ENCODE peak calls at places on chromosomes 6 and 20, in four cellular contexts. One of them, this sample, is unnamed. For H3K27me3 and H3K36me3, the result is how much of the 10 kb centered on the place peaks cover.

GRCh38 chr6:72783035-72783434 is 161.2 kb downstream of the KCNQ5 start:
- DNase-seq in testis: no peak
- DNase-seq in heart left ventricle: no peak
- DNase-seq in astrocyte: no peak
- DNase-seq in this sample: no peak

GRCh38 chr20:25100914-25101313 is 19.0 kb upstream of the VSX1 start:
- DNase-seq in testis: no peak
- DNase-seq in heart left ventricle: no peak
- DNase-seq in astrocyte: no peak
- DNase-seq in this sample: no peak

GRCh38 chr20:3068075-3068474 is 3.3 kb upstream of the OXT start:
- DNase-seq in testis: no peak
- DNase-seq in heart left ventricle: no peak
- DNase-seq in astrocyte: no peak
- DNase-seq in this sample: no peak

GRCh38 chr6:165884813-165885765 is 222.0 kb upstream of the PDE10A start:
- DNase-seq in testis: peak
- DNase-seq in heart left ventricle: peak
- DNase-seq in astrocyte: peak
- DNase-seq in this sample: no peak

GRCh38 chr20:63626424-63627128 is at the start of gene GMEB2:
- DNase-seq in testis: peak
- DNase-seq in heart left ventricle: peak
- DNase-seq in astrocyte: peak
- DNase-seq in this sample: no peak

GRCh38 chr6:164322533-164322932 is 908.0 kb downstream of the QKI start:
- DNase-seq in testis: no peak
- DNase-seq in heart left ventricle: no peak
- DNase-seq in astrocyte: peak
- DNase-seq in this sample: no peak

GRCh38 chr6:26020291-26020982 is 57.8 kb downstream of the TRIM38 start:
- DNase-seq in testis: peak
- DNase-seq in heart left ventricle: peak
- DNase-seq in astrocyte: peak
- DNase-seq in this sample: no peak

GRCh38 chr20:56359212-56360132 is 698 bp downstream of the FAM210B start:
- DNase-seq in testis: peak
- DNase-seq in heart left ventricle: peak
- DNase-seq in astrocyte: peak
- DNase-seq in this sample: no peak

GRCh38 chr6:129598244-129599187 is 111.5 kb downstream of the ARHGAP18 start:
- DNase-seq in testis: no peak
- DNase-seq in heart left ventricle: no peak
- DNase-seq in astrocyte: peak
- DNase-seq in this sample: no peak

GRCh38 chr20:60512436-60512835 is 554.2 kb downstream of the CDH26 start:
- DNase-seq in testis: peak
- DNase-seq in heart left ventricle: no peak
- DNase-seq in astrocyte: peak
- DNase-seq in this sample: no peak

GRCh38 chr6:110180228-110181008 is at the start of gene CDC40:
- DNase-seq in testis: peak
- DNase-seq in heart left ventricle: peak
- DNase-seq in astrocyte: no peak
- DNase-seq in this sample: no peak

GRCh38 chr6:121885399-121886152 is 450.1 kb downstream of the GJA1 start:
- DNase-seq in testis: no peak
- DNase-seq in heart left ventricle: no peak
- DNase-seq in astrocyte: no peak
- DNase-seq in this sample: no peak

GRCh38 chr20:56769971-56770570 is 141.0 kb downstream of the TFAP2C start:
- DNase-seq in testis: no peak
- DNase-seq in heart left ventricle: no peak
- DNase-seq in astrocyte: peak
- DNase-seq in this sample: no peak

GRCh38 chr6:7640607-7641577 is 50.9 kb downstream of the SNRNP48 start:
- DNase-seq in testis: no peak
- DNase-seq in heart left ventricle: no peak
- DNase-seq in astrocyte: peak
- DNase-seq in this sample: no peak

GRCh38 chr6:52020961-52021570 is 66.3 kb downstream of the PKHD1 start:
- DNase-seq in testis: no peak
- DNase-seq in heart left ventricle: no peak
- DNase-seq in astrocyte: no peak
- DNase-seq in this sample: no peak

GRCh38 chr6:113855500-113856010 is 1.6 kb upstream of the MARCKS start:
- DNase-seq in testis: peak
- DNase-seq in heart left ventricle: no peak
- DNase-seq in astrocyte: peak
- DNase-seq in this sample: no peak

GRCh38 chr6:50824505-50824904 is 5.8 kb downstream of the TFAP2B start:
- DNase-seq in testis: no peak
- DNase-seq in heart left ventricle: no peak
- DNase-seq in astrocyte: no peak
- DNase-seq in this sample: no peak

GRCh38 chr6:50823130-50823920 is 4.7 kb downstream of the TFAP2B start:
- DNase-seq in testis: no peak
- DNase-seq in heart left ventricle: no peak
- DNase-seq in astrocyte: no peak
- DNase-seq in this sample: no peak

GRCh38 chr6:50826803-50827202 is 8.1 kb downstream of the TFAP2B start:
- DNase-seq in testis: no peak
- DNase-seq in heart left ventricle: no peak
- DNase-seq in astrocyte: no peak
- DNase-seq in this sample: no peak

GRCh38 chr6:50826037-50826761 is 7.5 kb downstream of the TFAP2B start:
- DNase-seq in testis: no peak
- DNase-seq in heart left ventricle: no peak
- DNase-seq in astrocyte: no peak
- DNase-seq in this sample: no peak

DNA sequence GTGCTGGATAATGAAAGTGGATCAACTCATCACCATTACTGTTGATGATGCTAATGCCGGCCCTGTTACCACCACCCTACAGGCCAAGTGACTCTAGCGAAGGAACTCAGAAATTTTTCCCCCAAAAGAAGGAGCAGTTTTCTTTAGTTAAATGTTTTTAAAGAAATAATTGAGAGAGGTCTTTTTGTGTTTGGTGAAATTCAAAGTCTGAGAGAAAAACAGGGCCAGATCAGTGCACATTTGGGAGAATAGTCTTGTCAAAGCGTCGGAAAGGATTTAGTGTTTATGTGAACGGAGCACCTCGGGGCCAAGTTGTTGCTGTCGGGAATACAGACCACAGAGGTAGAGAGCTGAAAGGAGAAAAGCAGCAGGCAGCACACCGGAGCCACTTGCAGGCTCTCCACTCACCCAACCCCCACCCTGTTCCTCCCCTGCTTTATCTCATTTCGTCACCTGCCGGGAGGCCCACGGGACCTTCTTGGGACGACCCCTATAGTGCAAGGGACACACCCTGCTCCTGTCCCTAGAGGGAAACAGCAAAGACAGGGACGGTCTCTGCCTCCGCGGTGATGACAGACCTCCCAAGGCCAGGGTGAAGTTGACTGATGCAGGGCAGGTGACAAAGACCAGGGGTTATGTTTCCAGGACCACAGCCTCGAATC is 6.8 kb downstream of the TFAP2B start:
- DNase-seq in testis: no peak
- DNase-seq in heart left ventricle: no peak
- DNase-seq in astrocyte: no peak
- DNase-seq in this sample: no peak
- H3K27me3 ChIP-seq in testis: under half
- H3K27me3 ChIP-seq in heart left ventricle: half or more
- H3K27me3 ChIP-seq in astrocyte: under half
- H3K27me3 ChIP-seq in this sample: under half

GRCh38 chr6:90544085-90544484 is 42.8 kb downstream of the MAP3K7 start:
- DNase-seq in testis: no peak
- DNase-seq in heart left ventricle: no peak
- DNase-seq in astrocyte: no peak
- DNase-seq in this sample: no peak
- H3K36me3 ChIP-seq in testis: under half
- H3K36me3 ChIP-seq in heart left ventricle: under half
- H3K36me3 ChIP-seq in astrocyte: under half
- H3K36me3 ChIP-seq in this sample: under half

GRCh38 chr20:4545526-4545925 is 176.2 kb upstream of the PRND start:
- DNase-seq in testis: no peak
- DNase-seq in heart left ventricle: no peak
- DNase-seq in astrocyte: peak
- DNase-seq in this sample: no peak
- H3K27ac ChIP-seq in testis: no peak
- H3K27ac ChIP-seq in heart left ventricle: no peak
- H3K27ac ChIP-seq in astrocyte: peak
- H3K27ac ChIP-seq in this sample: no peak

GRCh38 chr6:41370488-41371111 is 35.2 kb downstream of the NCR2 start:
- DNase-seq in testis: no peak
- DNase-seq in heart left ventricle: no peak
- DNase-seq in astrocyte: no peak
- DNase-seq in this sample: no peak

GRCh38 chr6:41366150-41366549 is 30.7 kb downstream of the NCR2 start:
- DNase-seq in testis: no peak
- DNase-seq in heart left ventricle: no peak
- DNase-seq in astrocyte: no peak
- DNase-seq in this sample: no peak

GRCh38 chr6:41367061-41367460 is 31.7 kb downstream of the NCR2 start:
- DNase-seq in testis: no peak
- DNase-seq in heart left ventricle: no peak
- DNase-seq in astrocyte: no peak
- DNase-seq in this sample: no peak

GRCh38 chr6:41371461-41371991 is 36.1 kb downstream of the NCR2 start:
- DNase-seq in testis: peak
- DNase-seq in heart left ventricle: peak
- DNase-seq in astrocyte: peak
- DNase-seq in this sample: no peak

GRCh38 chr6:41367700-41368099 is 32.3 kb downstream of the NCR2 start:
- DNase-seq in testis: peak
- DNase-seq in heart left ventricle: peak
- DNase-seq in astrocyte: peak
- DNase-seq in this sample: no peak
- H3K27me3 ChIP-seq in testis: under half
- H3K27me3 ChIP-seq in heart left ventricle: under half
- H3K27me3 ChIP-seq in astrocyte: half or more
- H3K27me3 ChIP-seq in this sample: under half

GRCh38 chr6:36223706-36224105 is 27.2 kb downstream of the BRPF3 start:
- DNase-seq in testis: no peak
- DNase-seq in heart left ventricle: no peak
- DNase-seq in astrocyte: peak
- DNase-seq in this sample: no peak

GRCh38 chr6:36227379-36228344 is 31.1 kb downstream of the BRPF3 start:
- DNase-seq in testis: no peak
- DNase-seq in heart left ventricle: no peak
- DNase-seq in astrocyte: no peak
- DNase-seq in this sample: no peak

GRCh38 chr6:36222924-36223323 is 26.4 kb downstream of the BRPF3 start:
- DNase-seq in testis: no peak
- DNase-seq in heart left ventricle: no peak
- DNase-seq in astrocyte: no peak
- DNase-seq in this sample: no peak

GRCh38 chr6:36226648-36227047 is 30.1 kb downstream of the BRPF3 start:
- DNase-seq in testis: no peak
- DNase-seq in heart left ventricle: no peak
- DNase-seq in astrocyte: no peak
- DNase-seq in this sample: no peak

DNA sequence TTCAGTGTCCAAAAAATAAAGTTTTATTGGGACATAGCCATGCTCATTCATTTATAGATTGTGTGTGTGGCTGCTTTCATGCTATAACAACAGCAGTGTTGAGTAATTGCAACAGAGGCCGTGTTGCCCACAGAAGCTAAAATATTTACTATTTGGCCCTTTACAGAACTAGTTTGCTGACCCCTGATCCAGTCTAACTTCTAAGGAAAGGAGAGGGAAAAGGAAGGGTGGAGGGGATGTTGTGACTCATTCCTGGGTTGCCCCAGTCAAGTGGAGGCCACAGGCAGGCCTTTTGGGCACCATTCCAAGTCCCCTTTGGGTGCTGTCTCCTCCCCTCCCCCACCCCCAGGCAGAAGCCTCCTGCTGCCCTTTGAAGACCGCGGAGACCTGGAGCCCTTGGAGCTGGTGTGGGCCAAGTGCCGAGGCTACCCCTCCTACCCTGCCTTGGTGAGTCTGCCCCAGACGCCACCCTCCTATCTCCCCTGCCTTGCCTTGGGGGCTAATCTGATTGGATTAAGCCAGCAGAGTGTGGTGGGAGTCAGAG is 28.4 kb downstream of the BRPF3 start:
- DNase-seq in testis: no peak
- DNase-seq in heart left ventricle: no peak
- DNase-seq in astrocyte: no peak
- DNase-seq in this sample: no peak
- H3K36me3 ChIP-seq in testis: under half
- H3K36me3 ChIP-seq in heart left ventricle: under half
- H3K36me3 ChIP-seq in astrocyte: under half
- H3K36me3 ChIP-seq in this sample: under half

DNA sequence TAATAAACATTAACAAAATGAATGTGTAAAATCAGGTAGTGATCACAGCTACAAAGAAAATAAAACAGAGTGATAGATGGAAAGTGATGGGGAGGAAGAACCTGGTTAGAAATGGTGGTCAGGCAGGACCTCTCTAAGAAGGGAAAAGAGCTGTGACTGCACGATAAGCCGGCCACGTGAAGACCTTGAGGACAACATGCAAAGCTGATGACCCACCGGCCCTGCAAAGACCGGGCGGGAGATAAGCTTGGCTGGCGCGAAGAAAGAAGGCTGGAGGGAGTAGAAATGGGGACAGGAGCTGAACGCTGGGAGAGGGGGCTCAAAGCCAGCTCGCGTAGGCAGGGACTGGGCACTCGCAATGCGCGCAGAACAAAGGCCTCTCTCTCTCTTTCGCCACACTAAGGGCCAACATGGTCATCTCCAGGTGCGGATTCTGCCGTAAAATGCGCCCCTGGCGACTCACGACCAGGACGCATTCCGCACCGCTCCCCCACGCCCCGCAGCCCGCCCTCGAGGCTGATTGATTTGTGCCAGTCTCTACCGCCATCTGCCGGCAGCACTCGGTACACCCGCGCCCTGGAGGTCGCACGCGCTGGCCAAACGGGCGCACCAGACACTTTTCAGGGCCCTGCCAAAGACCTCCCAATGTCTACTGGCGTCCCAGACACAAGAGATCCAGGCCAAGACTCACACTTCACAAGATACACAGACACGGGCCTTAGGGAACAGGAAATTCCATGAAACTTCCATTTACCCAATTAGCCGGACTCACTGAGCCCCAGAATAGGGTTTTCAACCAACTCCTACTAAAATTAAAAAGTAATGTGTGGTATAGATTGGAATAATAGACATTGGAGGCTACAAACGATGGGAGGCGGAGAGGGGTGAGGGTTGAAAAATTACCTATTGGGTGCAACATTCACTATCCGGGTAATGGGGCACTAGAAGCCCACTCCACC is 9.4 kb downstream of the DEFB132 start:
- DNase-seq in testis: peak
- DNase-seq in heart left ventricle: peak
- DNase-seq in astrocyte: peak
- DNase-seq in this sample: peak
- H3K27ac ChIP-seq in testis: no peak
- H3K27ac ChIP-seq in heart left ventricle: no peak
- H3K27ac ChIP-seq in astrocyte: no peak
- H3K27ac ChIP-seq in this sample: no peak